ENCODE peak calls at places on chromosomes 3 and 15, in seven cellular contexts. O is stomach, G is transverse colon, X is HepG2, F is sigmoid colon, L is prostate gland, I is GM23338. E is an unnamed sample.

GRCh38 chr15:38163651-38164050 is 89.0 kb upstream of the SPRED1 start:
- DNase-seq in O (no peak), G (no peak), X (peak), F (no peak), L (no peak), I (no peak), E (no peak)

GRCh38 chr15:100834731-100835130 is 44.9 kb upstream of the ALDH1A3 start:
- DNase-seq in O (no peak), G (no peak), X (no peak), F (no peak), L (no peak), I (no peak), E (no peak)

GRCh38 chr3:66073464-66074141 is 34.9 kb upstream of the MAGI1 start:
- DNase-seq in O (peak), G (no peak), X (peak), F (no peak), L (no peak), I (no peak), E (no peak)

GRCh38 chr3:69086133-69086722 is 1.5 kb downstream of the ARL6IP5 start:
- DNase-seq in O (peak), G (peak), X (peak), F (peak), L (peak), I (no peak), E (no peak)

GRCh38 chr3:140388525-140388924 is 289.3 kb upstream of the TRIM42 start:
- DNase-seq in O (no peak), G (no peak), X (no peak), F (no peak), L (no peak), I (no peak), E (no peak)

GRCh38 chr3:2923390-2923789 is 186.8 kb downstream of the IL5RA start:
- DNase-seq in O (no peak), G (no peak), X (no peak), F (no peak), L (no peak), I (peak), E (no peak)

GRCh38 chr3:126085276-126085675 is 1.4 kb upstream of the SLC41A3 start:
- DNase-seq in O (no peak), G (no peak), X (no peak), F (no peak), L (no peak), I (no peak), E (no peak)

GRCh38 chr3:183734750-183735284 is 37.2 kb downstream of the YEATS2 start:
- DNase-seq in O (no peak), G (no peak), X (no peak), F (no peak), L (no peak), I (no peak), E (no peak)

GRCh38 chr15:35626531-35626930 is 80.6 kb upstream of the DPH6 start:
- DNase-seq in O (no peak), G (no peak), X (no peak), F (no peak), L (no peak), I (no peak), E (no peak)

GRCh38 chr3:69031635-69032034 is 18.2 kb upstream of the EOGT start:
- DNase-seq in O (no peak), G (no peak), X (no peak), F (no peak), L (no peak), I (no peak), E (no peak)

GRCh38 chr15:63896336-63897115 is 62.8 kb upstream of the HERC1 start:
- DNase-seq in O (no peak), G (peak), X (peak), F (no peak), L (no peak), I (no peak), E (no peak)

GRCh38 chr3:99684678-99685077 is 46.3 kb downstream of the COL8A1 start:
- DNase-seq in O (no peak), G (no peak), X (no peak), F (no peak), L (no peak), I (no peak), E (no peak)

GRCh38 chr15:37981781-37982180 is 47.3 kb downstream of the TMCO5A start:
- DNase-seq in O (no peak), G (no peak), X (peak), F (no peak), L (no peak), I (peak), E (no peak)

GRCh38 chr15:75640483-75641175 is 605 bp upstream of the IMP3 start:
- DNase-seq in O (no peak), G (no peak), X (peak), F (no peak), L (no peak), I (peak), E (peak)

GRCh38 chr15:78618064-78618463 is 2.7 kb downstream of the CHRNA3 start:
- DNase-seq in O (peak), G (no peak), X (no peak), F (no peak), L (no peak), I (no peak), E (no peak)

GRCh38 chr3:177827517-177828249 is 630.4 kb upstream of the TBL1XR1 start:
- DNase-seq in O (no peak), G (no peak), X (peak), F (no peak), L (no peak), I (no peak), E (no peak)

GRCh38 chr15:72397780-72398179 is 325 bp upstream of the TMEM202 start:
- DNase-seq in O (no peak), G (no peak), X (no peak), F (no peak), L (no peak), I (no peak), E (no peak)

GRCh38 chr15:65376767-65377104 is 1.1 kb downstream of the IGDCC3 start:
- DNase-seq in O (no peak), G (no peak), X (no peak), F (no peak), L (no peak), I (peak), E (no peak)

GRCh38 chr3:145812396-145812795 is 348.6 kb downstream of the PLOD2 start:
- DNase-seq in O (no peak), G (no peak), X (no peak), F (no peak), L (no peak), I (no peak), E (no peak)

GRCh38 chr3:179108091-179108490 is 36.5 kb upstream of the ZMAT3 start:
- DNase-seq in O (no peak), G (no peak), X (no peak), F (no peak), L (no peak), I (no peak), E (no peak)

DNA sequence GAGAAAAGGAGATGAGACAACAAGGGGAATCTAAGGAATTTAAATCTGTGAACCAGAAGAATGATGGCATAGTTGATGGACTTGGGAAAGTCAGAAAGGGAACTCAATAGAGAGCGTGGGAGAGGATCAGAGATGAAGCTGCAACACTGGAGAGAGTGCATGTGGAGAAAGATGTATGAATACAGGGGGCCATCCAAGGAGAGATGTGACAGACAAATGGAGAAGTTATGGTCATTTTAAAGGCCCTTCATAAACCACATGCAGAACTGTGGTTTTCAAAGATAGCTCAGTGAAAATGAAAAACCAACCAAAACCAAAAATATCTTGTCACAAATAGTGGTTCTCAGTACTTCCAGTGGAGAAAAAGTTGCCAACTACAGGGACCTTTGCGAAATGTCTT is 265.2 kb downstream of the SUCLG2 start:
- DNase-seq in O (no peak), G (no peak), X (no peak), F (no peak), L (no peak), I (no peak), E (no peak)
- TF ChIP-seq POLR2AphosphoS5 in O (no peak), G (no peak), X (no peak), F (no peak), L (no peak), I (no peak), E (no peak)

GRCh38 chr15:97755726-97756125 is 204.8 kb upstream of the ARRDC4 start:
- DNase-seq in O (no peak), G (no peak), X (no peak), F (no peak), L (no peak), I (no peak), E (no peak)
- TF ChIP-seq POLR2AphosphoS5 in O (no peak), G (no peak), X (no peak), F (no peak), L (no peak), I (no peak), E (no peak)

DNA sequence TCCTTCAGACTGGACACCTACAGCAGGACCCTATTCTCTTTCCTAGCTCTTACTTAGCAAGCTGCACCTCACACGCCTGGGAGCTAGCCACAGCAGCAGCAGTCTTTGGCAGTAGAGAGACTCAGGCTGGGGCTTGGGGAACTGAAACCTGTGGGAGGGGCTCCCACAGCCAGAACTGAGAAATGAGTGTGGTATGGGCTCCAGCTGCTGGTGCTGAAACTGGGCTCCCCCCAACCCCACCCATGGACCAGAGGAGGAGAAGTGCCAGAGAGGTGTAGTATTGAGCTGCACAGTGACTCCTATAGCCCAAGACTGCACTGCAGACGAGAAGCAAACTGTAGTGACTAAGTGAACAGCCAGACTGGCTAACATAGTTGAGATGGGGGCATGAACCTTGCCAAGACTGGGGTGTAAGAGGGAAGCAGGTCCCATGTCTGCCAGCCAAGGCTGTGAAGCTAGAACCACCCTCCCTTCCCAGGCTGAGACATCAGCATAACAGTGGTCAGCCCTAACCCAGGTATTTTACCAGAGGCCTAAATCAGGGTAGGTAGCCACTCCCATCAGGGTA is 62.5 kb downstream of the MYO5A start:
- DNase-seq in O (peak), G (peak), X (no peak), F (peak), L (no peak), I (peak), E (no peak)
- TF ChIP-seq POLR2AphosphoS5 in O (no peak), G (no peak), X (no peak), F (no peak), L (no peak), I (no peak), E (no peak)

GRCh38 chr15:91263632-91264477 is 163.8 kb downstream of the SV2B start:
- DNase-seq in O (no peak), G (peak), X (no peak), F (peak), L (peak), I (no peak), E (no peak)
- TF ChIP-seq POLR2AphosphoS5 in O (no peak), G (peak), X (no peak), F (peak), L (peak), I (no peak), E (no peak)

GRCh38 chr3:195450731-195451229 is 8.0 kb upstream of the ACAP2 start:
- DNase-seq in O (no peak), G (no peak), X (no peak), F (peak), L (no peak), I (no peak), E (no peak)

GRCh38 chr3:195455789-195456188 is 13.0 kb upstream of the ACAP2 start:
- DNase-seq in O (no peak), G (no peak), X (no peak), F (no peak), L (no peak), I (no peak), E (no peak)

GRCh38 chr3:195448205-195448875 is 5.5 kb upstream of the ACAP2 start:
- DNase-seq in O (no peak), G (no peak), X (no peak), F (no peak), L (no peak), I (no peak), E (no peak)

GRCh38 chr3:195451373-195452000 is 8.7 kb upstream of the ACAP2 start:
- DNase-seq in O (no peak), G (no peak), X (no peak), F (no peak), L (no peak), I (no peak), E (no peak)

GRCh38 chr3:195453236-195453635 is 10.4 kb upstream of the ACAP2 start:
- DNase-seq in O (no peak), G (no peak), X (no peak), F (no peak), L (no peak), I (no peak), E (no peak)
- TF ChIP-seq POLR2AphosphoS5 in O (no peak), G (no peak), X (no peak), F (no peak), L (no peak), I (no peak), E (no peak)

GRCh38 chr3:134364061-134364935 is 9.9 kb downstream of the AMOTL2 start:
- DNase-seq in O (peak), G (peak), X (no peak), F (peak), L (peak), I (peak), E (no peak)
- TF ChIP-seq POLR2AphosphoS5 in O (peak), G (peak), X (no peak), F (peak), L (peak), I (no peak), E (peak)

DNA sequence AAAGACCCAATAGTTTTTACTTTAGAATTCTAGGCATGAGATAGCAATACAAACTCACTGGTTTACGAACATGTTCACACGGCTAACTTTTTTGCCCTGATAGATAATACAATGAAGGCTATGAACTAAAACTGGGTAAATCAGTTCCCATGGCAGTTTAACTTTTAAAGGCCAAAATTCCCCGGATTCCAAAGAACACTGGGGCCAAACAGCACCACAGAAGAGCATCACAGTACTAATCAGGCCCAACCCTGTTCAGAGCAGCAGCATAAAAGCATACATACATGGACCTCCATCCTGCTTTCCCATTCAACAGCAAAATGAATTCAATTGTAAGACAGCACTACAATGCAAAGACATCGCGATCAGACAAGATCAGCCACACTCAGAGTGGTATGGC is 540.3 kb upstream of the CCDC54 start:
- DNase-seq in O (no peak), G (no peak), X (no peak), F (no peak), L (no peak), I (peak), E (no peak)
- TF ChIP-seq POLR2AphosphoS5 in O (no peak), G (no peak), X (no peak), F (no peak), L (no peak), I (no peak), E (no peak)

GRCh38 chr15:69689133-69689532 is 236.5 kb downstream of the RPLP1 start:
- DNase-seq in O (no peak), G (no peak), X (no peak), F (no peak), L (no peak), I (no peak), E (no peak)
- TF ChIP-seq POLR2AphosphoS5 in O (no peak), G (no peak), X (no peak), F (no peak), L (no peak), I (no peak), E (no peak)

DNA sequence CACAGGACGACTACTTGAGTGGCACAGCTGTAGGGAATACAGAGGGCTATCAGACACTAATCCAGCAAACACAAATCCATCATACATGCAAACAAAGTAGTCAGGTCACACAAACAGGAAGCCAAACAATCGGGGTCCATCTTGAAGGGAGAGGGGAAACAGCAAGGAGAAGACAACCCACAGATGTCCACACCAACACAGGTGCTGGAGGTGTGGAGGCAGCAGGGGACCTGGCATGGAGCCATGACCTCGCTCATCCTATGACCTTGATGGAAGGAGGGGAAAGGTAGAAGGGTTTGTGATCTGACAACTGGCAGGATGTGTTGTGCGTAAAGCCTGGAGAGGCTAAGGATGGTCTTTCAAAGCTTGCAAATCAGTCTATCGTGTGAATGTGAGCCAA is 39.9 kb upstream of the SKOR1 start:
- DNase-seq in O (no peak), G (no peak), X (no peak), F (no peak), L (no peak), I (no peak), E (no peak)
- TF ChIP-seq POLR2AphosphoS5 in O (no peak), G (no peak), X (no peak), F (no peak), L (no peak), I (no peak), E (no peak)